ENCODE peak calls at places on chromosomes 13 and 19, in four cellular contexts. X is iPS-NIHi11, Q is hypothalamus, E is GM10248. U is an unnamed sample.

GRCh38 chr19:46221981-46222610 is 7.4 kb upstream of the IGFL1 start:
- DNase-seq in E (no peak), Q (no peak), X (peak; percentile 85), U (peak; percentile 48)

GRCh38 chr13:26988059-26988769 is 183.4 kb downstream of the USP12 start:
- DNase-seq in E (no peak), X (no peak), Q (no peak), U (peak; percentile 35)

GRCh38 chr19:55341191-55342043 is 1.7 kb downstream of the KMT5C start:
- DNase-seq in E (peak; percentile 91), X (peak; percentile 94), Q (peak; percentile 47), U (peak; percentile 84)

GRCh38 chr19:11763611-11764010 is 3.2 kb upstream of the ZNF441 start:
- DNase-seq in X (no peak), Q (no peak), E (no peak), U (no peak)

GRCh38 chr13:31310781-31311180 is 111.0 kb downstream of the B3GLCT start:
- DNase-seq in Q (no peak), X (no peak), E (no peak), U (no peak)

GRCh38 chr13:54945978-54946377 is 1917.4 kb downstream of the OLFM4 start:
- DNase-seq in X (no peak), Q (no peak), E (no peak), U (no peak)

GRCh38 chr19:31253816-31254551 is 95.3 kb downstream of the TSHZ3 start:
- DNase-seq in X (no peak), Q (no peak), E (no peak), U (no peak)

GRCh38 chr19:21474671-21475181 is 30.7 kb upstream of the ZNF429 start:
- DNase-seq in Q (peak; percentile 69), E (peak; percentile 76), X (peak; percentile 87), U (no peak)

GRCh38 chr19:18401580-18402112 is 4.2 kb upstream of the LRRC25 start:
- DNase-seq in E (peak; percentile 69), Q (no peak), X (peak; percentile 63), U (peak; percentile 83)

GRCh38 chr13:98576215-98576945 is 527 bp downstream of the STK24 start:
- DNase-seq in E (no peak), X (peak; percentile 66), Q (peak; percentile 44), U (peak; percentile 65)

GRCh38 chr19:49073514-49074378 is 1.2 kb upstream of the KCNA7 start:
- DNase-seq in Q (no peak), X (peak; percentile 37), E (no peak), U (peak; percentile 59)

GRCh38 chr19:46213806-46214205 is 15.7 kb upstream of the IGFL1 start:
- DNase-seq in Q (no peak), X (no peak), E (no peak), U (no peak)

GRCh38 chr19:4449022-4449825 is 8.4 kb downstream of the UBXN6 start:
- DNase-seq in X (peak; percentile 32), Q (peak; percentile 70), E (no peak), U (no peak)

GRCh38 chr19:11203194-11204075 is 6.1 kb upstream of the KANK2 start:
- DNase-seq in Q (peak; percentile 69), E (peak; percentile 71), X (peak; percentile 94), U (peak; percentile 73)

GRCh38 chr13:93305886-93306285 is 79.3 kb downstream of the GPC6 start:
- DNase-seq in X (no peak), E (no peak), Q (no peak), U (no peak)

GRCh38 chr13:91368676-91369425 is 21.4 kb downstream of the MIR17HG start:
- DNase-seq in Q (no peak), X (no peak), E (no peak), U (no peak)

U was measured in Caco-2.